ENCODE peak calls at places on chromosome 14, in nine cellular contexts. I is hepatocyte; X is T-helper 1 cell; M is fibroblast of gingiva; S is Karpas-422; B is NCI-H446; Y is ureter; C is stimulated activated CD4-positive, alpha-beta T cell treated with anti-CD3 and anti-CD28 coated beads, Interleukin-1b, Interleukin-23, amount 100 ng/mL, for 4 hours; O is omental fat pad. A is an unnamed sample.

GRCh38 chr14:49621114-49621881 is 699 bp downstream of the MGAT2 start:
- DNase-seq in I (peak; percentile 74), X (no peak), M (peak; percentile 70), S (peak; percentile 96), B (no peak), Y (peak; percentile 76), C (peak; percentile 50), O (no peak), A (peak; percentile 60)

GRCh38 chr14:65555358-65555757 is 142.8 kb downstream of the FUT8 start:
- DNase-seq in I (no peak), X (no peak), M (no peak), S (peak; percentile 62), B (no peak), Y (no peak), C (no peak), O (no peak), A (no peak)

GRCh38 chr14:95359974-95360826 is 40.5 kb upstream of the CLMN start:
- DNase-seq in I (peak; percentile 46), X (no peak), M (no peak), S (no peak), B (no peak), Y (no peak), C (no peak), O (no peak), A (peak; percentile 50)

GRCh38 chr14:79842270-79842669 is 369.0 kb downstream of the DIO2 start:
- DNase-seq in I (peak; percentile 58), X (no peak), M (peak; percentile 24), S (no peak), B (no peak), Y (no peak), C (no peak), O (no peak), A (no peak)

GRCh38 chr14:35900741-35901140 is 74.6 kb downstream of the BRMS1L start:
- DNase-seq in I (no peak), X (no peak), M (no peak), S (no peak), B (no peak), Y (no peak), C (no peak), O (no peak), A (no peak)

GRCh38 chr14:63867926-63868921 is 15.4 kb downstream of the SYNE2 start:
- DNase-seq in I (no peak), X (no peak), M (no peak), S (peak; percentile 46), B (no peak), Y (no peak), C (no peak), O (no peak), A (no peak)

GRCh38 chr14:29587046-29587445 is 340.6 kb downstream of the PRKD1 start:
- DNase-seq in I (no peak), X (no peak), M (no peak), S (no peak), B (no peak), Y (no peak), C (no peak), O (no peak), A (no peak)

GRCh38 chr14:95515080-95515489 is 1.4 kb downstream of the SYNE3 start:
- DNase-seq in I (peak; percentile 51), X (no peak), M (peak; percentile 88), S (no peak), B (no peak), Y (no peak), C (no peak), O (no peak), A (no peak)

GRCh38 chr14:59317346-59317745 is 128.9 kb downstream of the DAAM1 start:
- DNase-seq in I (no peak), X (no peak), M (no peak), S (no peak), B (no peak), Y (no peak), C (no peak), O (no peak), A (no peak)

GRCh38 chr14:54768501-54768900 is 134.1 kb downstream of the GCH1 start:
- DNase-seq in I (no peak), X (no peak), M (no peak), S (no peak), B (no peak), Y (no peak), C (no peak), O (no peak), A (no peak)

GRCh38 chr14:104443391-104444158 is 136.0 kb upstream of the C14orf180 start:
- DNase-seq in I (no peak), X (no peak), M (no peak), S (peak; percentile 82), B (no peak), Y (no peak), C (no peak), O (peak; percentile 20), A (no peak)

GRCh38 chr14:97442363-97442762 is 645.2 kb downstream of the VRK1 start:
- DNase-seq in I (no peak), X (no peak), M (no peak), S (no peak), B (no peak), Y (no peak), C (no peak), O (no peak), A (no peak)

GRCh38 chr14:101118746-101119610 is 215.5 kb upstream of the RTL1 start:
- DNase-seq in I (no peak), X (no peak), M (no peak), S (no peak), B (no peak), Y (peak; percentile 18), C (no peak), O (peak; percentile 18), A (no peak)

GRCh38 chr14:89056394-89056793 is 231.9 kb downstream of the TTC8 start:
- DNase-seq in I (no peak), X (no peak), M (no peak), S (no peak), B (no peak), Y (no peak), C (no peak), O (no peak), A (no peak)

GRCh38 chr14:91890291-91890749 is 23.0 kb upstream of the TC2N start:
- DNase-seq in I (no peak), X (no peak), M (no peak), S (no peak), B (no peak), Y (no peak), C (no peak), O (no peak), A (no peak)

A was measured in T47D.